ENCODE peak calls at places on chromosomes 11 and 22, in nine cellular contexts. One of them, this sample, is unnamed. For H3K4me1 and H3K9me3, the result is how much of the 10 kb centered on the place peaks cover.

GRCh38 chr11:116871248-116871647 is 33.8 kb upstream of the APOA1 start:
- DNase-seq in upper lobe of right lung: no peak
- DNase-seq in testis: no peak
- DNase-seq in astrocyte: peak
- DNase-seq in gastrocnemius medialis: no peak
- DNase-seq in A549: no peak
- DNase-seq in colonic mucosa: no peak
- DNase-seq in PC-3: peak
- DNase-seq in body of pancreas: no peak
- DNase-seq in this sample: peak

GRCh38 chr11:117824571-117825537 is at the start of gene FXYD2:
- DNase-seq in colonic mucosa: no peak
- DNase-seq in body of pancreas: peak
- DNase-seq in astrocyte: no peak
- DNase-seq in A549: no peak
- DNase-seq in gastrocnemius medialis: peak
- DNase-seq in PC-3: no peak
- DNase-seq in upper lobe of right lung: peak
- DNase-seq in testis: peak
- DNase-seq in this sample: peak

GRCh38 chr11:6742260-6742659 is 29.5 kb downstream of the OR2AG2 start:
- DNase-seq in upper lobe of right lung: no peak
- DNase-seq in astrocyte: no peak
- DNase-seq in testis: no peak
- DNase-seq in PC-3: no peak
- DNase-seq in colonic mucosa: no peak
- DNase-seq in A549: no peak
- DNase-seq in gastrocnemius medialis: no peak
- DNase-seq in body of pancreas: no peak
- DNase-seq in this sample: no peak

GRCh38 chr11:15038963-15039362 is 34.4 kb upstream of the CALCB start:
- DNase-seq in gastrocnemius medialis: no peak
- DNase-seq in A549: peak
- DNase-seq in colonic mucosa: no peak
- DNase-seq in astrocyte: no peak
- DNase-seq in body of pancreas: no peak
- DNase-seq in testis: no peak
- DNase-seq in PC-3: peak
- DNase-seq in upper lobe of right lung: no peak
- DNase-seq in this sample: no peak

GRCh38 chr22:37496651-37497599 is 10.7 kb upstream of the MFNG start:
- DNase-seq in testis: no peak
- DNase-seq in astrocyte: peak
- DNase-seq in PC-3: peak
- DNase-seq in upper lobe of right lung: no peak
- DNase-seq in A549: peak
- DNase-seq in colonic mucosa: no peak
- DNase-seq in gastrocnemius medialis: no peak
- DNase-seq in body of pancreas: no peak
- DNase-seq in this sample: no peak

GRCh38 chr11:69744435-69744834 is 30.7 kb downstream of the FGF4 start:
- DNase-seq in colonic mucosa: no peak
- DNase-seq in gastrocnemius medialis: no peak
- DNase-seq in A549: peak
- DNase-seq in astrocyte: peak
- DNase-seq in PC-3: peak
- DNase-seq in testis: no peak
- DNase-seq in body of pancreas: no peak
- DNase-seq in upper lobe of right lung: no peak
- DNase-seq in this sample: no peak

GRCh38 chr11:123186291-123186690 is 8.8 kb downstream of the CLMP start:
- DNase-seq in colonic mucosa: no peak
- DNase-seq in upper lobe of right lung: no peak
- DNase-seq in PC-3: peak
- DNase-seq in A549: no peak
- DNase-seq in testis: no peak
- DNase-seq in gastrocnemius medialis: no peak
- DNase-seq in body of pancreas: no peak
- DNase-seq in astrocyte: no peak
- DNase-seq in this sample: no peak

GRCh38 chr11:3947084-3947483 is 91.6 kb downstream of the STIM1 start:
- DNase-seq in astrocyte: peak
- DNase-seq in body of pancreas: no peak
- DNase-seq in A549: no peak
- DNase-seq in PC-3: no peak
- DNase-seq in upper lobe of right lung: no peak
- DNase-seq in gastrocnemius medialis: peak
- DNase-seq in testis: peak
- DNase-seq in colonic mucosa: peak
- DNase-seq in this sample: peak

GRCh38 chr11:56890584-56891305 is 98.0 kb upstream of the OR5AK2 start:
- DNase-seq in body of pancreas: no peak
- DNase-seq in upper lobe of right lung: no peak
- DNase-seq in colonic mucosa: no peak
- DNase-seq in gastrocnemius medialis: no peak
- DNase-seq in astrocyte: no peak
- DNase-seq in A549: no peak
- DNase-seq in PC-3: peak
- DNase-seq in testis: no peak
- DNase-seq in this sample: no peak

GRCh38 chr11:64900263-64900678 is 16.7 kb downstream of the ATG2A start:
- DNase-seq in colonic mucosa: no peak
- DNase-seq in gastrocnemius medialis: no peak
- DNase-seq in body of pancreas: no peak
- DNase-seq in PC-3: peak
- DNase-seq in A549: peak
- DNase-seq in astrocyte: no peak
- DNase-seq in upper lobe of right lung: no peak
- DNase-seq in testis: no peak
- DNase-seq in this sample: no peak

GRCh38 chr11:130918081-130918480 is 1.8 kb upstream of the SNX19 start:
- DNase-seq in colonic mucosa: no peak
- DNase-seq in A549: no peak
- DNase-seq in body of pancreas: peak
- DNase-seq in gastrocnemius medialis: no peak
- DNase-seq in PC-3: no peak
- DNase-seq in astrocyte: no peak
- DNase-seq in testis: no peak
- DNase-seq in upper lobe of right lung: no peak
- DNase-seq in this sample: no peak

GRCh38 chr11:124753207-124753606 is 1.2 kb upstream of the VSIG2 start:
- DNase-seq in body of pancreas: no peak
- DNase-seq in colonic mucosa: no peak
- DNase-seq in testis: no peak
- DNase-seq in A549: no peak
- DNase-seq in PC-3: no peak
- DNase-seq in astrocyte: no peak
- DNase-seq in upper lobe of right lung: no peak
- DNase-seq in gastrocnemius medialis: no peak
- DNase-seq in this sample: no peak

GRCh38 chr11:88016392-88017020 is 158.7 kb downstream of the RAB38 start:
- DNase-seq in astrocyte: peak
- DNase-seq in upper lobe of right lung: no peak
- DNase-seq in gastrocnemius medialis: peak
- DNase-seq in PC-3: peak
- DNase-seq in body of pancreas: peak
- DNase-seq in A549: peak
- DNase-seq in colonic mucosa: peak
- DNase-seq in testis: peak
- DNase-seq in this sample: no peak

GRCh38 chr22:41947181-41948080 is 479 bp upstream of the CENPM start:
- DNase-seq in PC-3: no peak
- DNase-seq in testis: no peak
- DNase-seq in upper lobe of right lung: no peak
- DNase-seq in body of pancreas: no peak
- DNase-seq in astrocyte: no peak
- DNase-seq in colonic mucosa: no peak
- DNase-seq in gastrocnemius medialis: no peak
- DNase-seq in A549: no peak
- DNase-seq in this sample: no peak

GRCh38 chr22:26590525-26590858 is 560 bp upstream of the TPST2 start:
- DNase-seq in PC-3: peak
- DNase-seq in gastrocnemius medialis: no peak
- DNase-seq in body of pancreas: no peak
- DNase-seq in astrocyte: peak
- DNase-seq in testis: no peak
- DNase-seq in upper lobe of right lung: no peak
- DNase-seq in colonic mucosa: peak
- DNase-seq in A549: no peak
- DNase-seq in this sample: no peak

GRCh38 chr11:114316980-114317675 is 20.9 kb downstream of the NNMT start:
- DNase-seq in A549: no peak
- DNase-seq in PC-3: no peak
- DNase-seq in colonic mucosa: no peak
- DNase-seq in testis: peak
- DNase-seq in gastrocnemius medialis: no peak
- DNase-seq in astrocyte: no peak
- DNase-seq in upper lobe of right lung: no peak
- DNase-seq in body of pancreas: peak
- DNase-seq in this sample: peak

GRCh38 chr11:67558084-67558772 is 25.4 kb upstream of the GSTP1 start:
- DNase-seq in testis: no peak
- DNase-seq in colonic mucosa: peak
- DNase-seq in upper lobe of right lung: peak
- DNase-seq in PC-3: peak
- DNase-seq in body of pancreas: no peak
- DNase-seq in astrocyte: peak
- DNase-seq in gastrocnemius medialis: no peak
- DNase-seq in A549: no peak
- DNase-seq in this sample: peak

GRCh38 chr11:94511932-94512781 is at the start of gene C11orf97:
- DNase-seq in testis: peak
- DNase-seq in A549: no peak
- DNase-seq in colonic mucosa: peak
- DNase-seq in body of pancreas: peak
- DNase-seq in astrocyte: no peak
- DNase-seq in gastrocnemius medialis: no peak
- DNase-seq in PC-3: peak
- DNase-seq in upper lobe of right lung: peak
- DNase-seq in this sample: peak

GRCh38 chr22:36870250-36870649 is 9.4 kb downstream of the NCF4 start:
- DNase-seq in astrocyte: no peak
- DNase-seq in PC-3: peak
- DNase-seq in body of pancreas: no peak
- DNase-seq in colonic mucosa: no peak
- DNase-seq in A549: peak
- DNase-seq in upper lobe of right lung: peak
- DNase-seq in testis: no peak
- DNase-seq in gastrocnemius medialis: no peak
- DNase-seq in this sample: no peak

GRCh38 chr11:23021287-23021863 is 161.1 kb upstream of the CCDC179 start:
- DNase-seq in gastrocnemius medialis: no peak
- DNase-seq in body of pancreas: peak
- DNase-seq in astrocyte: peak
- DNase-seq in colonic mucosa: no peak
- DNase-seq in testis: peak
- DNase-seq in A549: peak
- DNase-seq in PC-3: peak
- DNase-seq in upper lobe of right lung: no peak
- DNase-seq in this sample: no peak

GRCh38 chr11:33094157-33094556 is 54.8 kb downstream of the TCP11L1 start:
- DNase-seq in upper lobe of right lung: no peak
- DNase-seq in A549: no peak
- DNase-seq in astrocyte: no peak
- DNase-seq in gastrocnemius medialis: no peak
- DNase-seq in colonic mucosa: no peak
- DNase-seq in PC-3: no peak
- DNase-seq in body of pancreas: no peak
- DNase-seq in testis: no peak
- DNase-seq in this sample: no peak

GRCh38 chr22:31343235-31344191 is 2.6 kb downstream of the PATZ1 start:
- DNase-seq in upper lobe of right lung: peak
- DNase-seq in A549: no peak
- DNase-seq in PC-3: peak
- DNase-seq in colonic mucosa: peak
- DNase-seq in body of pancreas: peak
- DNase-seq in gastrocnemius medialis: no peak
- DNase-seq in testis: peak
- DNase-seq in astrocyte: no peak
- DNase-seq in this sample: peak

GRCh38 chr11:100574894-100575769 is 112.0 kb upstream of the ARHGAP42 start:
- DNase-seq in body of pancreas: no peak
- DNase-seq in astrocyte: no peak
- DNase-seq in colonic mucosa: no peak
- DNase-seq in gastrocnemius medialis: no peak
- DNase-seq in testis: no peak
- DNase-seq in PC-3: peak
- DNase-seq in A549: peak
- DNase-seq in upper lobe of right lung: no peak
- DNase-seq in this sample: no peak
- TF ChIP-seq CTCF in body of pancreas: no peak
- TF ChIP-seq CTCF in astrocyte: peak
- TF ChIP-seq CTCF in colonic mucosa: no peak
- TF ChIP-seq CTCF in gastrocnemius medialis: no peak
- TF ChIP-seq CTCF in testis: no peak
- TF ChIP-seq CTCF in PC-3: peak
- TF ChIP-seq CTCF in A549: peak
- TF ChIP-seq CTCF in upper lobe of right lung: peak
- TF ChIP-seq CTCF in this sample: peak

DNA sequence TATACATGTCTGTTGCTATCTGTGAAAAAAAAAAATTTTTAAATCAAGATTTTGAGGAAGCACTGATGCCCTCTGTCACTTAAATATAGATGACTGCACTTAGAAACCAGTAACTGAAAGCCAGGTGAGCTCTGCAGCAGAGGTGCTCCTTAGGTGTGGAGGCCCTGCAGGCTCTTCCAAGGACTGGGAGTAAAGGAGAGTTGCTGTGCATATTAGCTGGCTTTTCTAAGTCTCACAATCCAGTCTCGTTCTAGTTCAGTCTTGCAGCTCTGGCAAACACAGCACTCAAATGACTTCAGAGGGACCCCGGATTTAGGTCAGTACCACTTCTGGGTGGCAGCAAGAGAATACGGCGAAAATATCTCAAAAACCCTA is 61.0 kb downstream of the LARGE2 start:
- DNase-seq in PC-3: no peak
- DNase-seq in body of pancreas: no peak
- DNase-seq in testis: no peak
- DNase-seq in gastrocnemius medialis: no peak
- DNase-seq in A549: no peak
- DNase-seq in upper lobe of right lung: no peak
- DNase-seq in colonic mucosa: no peak
- DNase-seq in astrocyte: no peak
- DNase-seq in this sample: no peak
- H3K4me1 ChIP-seq in PC-3: under half
- H3K4me1 ChIP-seq in body of pancreas: under half
- H3K4me1 ChIP-seq in testis: under half
- H3K4me1 ChIP-seq in gastrocnemius medialis: under half
- H3K4me1 ChIP-seq in A549: under half
- H3K4me1 ChIP-seq in upper lobe of right lung: under half
- H3K4me1 ChIP-seq in colonic mucosa: under half
- H3K4me1 ChIP-seq in astrocyte: under half
- H3K4me1 ChIP-seq in this sample: half or more

GRCh38 chr11:85187992-85188391 is 439.2 kb downstream of the DLG2 start:
- DNase-seq in A549: peak
- DNase-seq in PC-3: peak
- DNase-seq in astrocyte: no peak
- DNase-seq in upper lobe of right lung: no peak
- DNase-seq in body of pancreas: no peak
- DNase-seq in testis: no peak
- DNase-seq in colonic mucosa: no peak
- DNase-seq in gastrocnemius medialis: no peak
- DNase-seq in this sample: no peak
- H3K9me3 ChIP-seq in A549: under half
- H3K9me3 ChIP-seq in PC-3: under half
- H3K9me3 ChIP-seq in astrocyte: under half
- H3K9me3 ChIP-seq in upper lobe of right lung: under half
- H3K9me3 ChIP-seq in body of pancreas: under half
- H3K9me3 ChIP-seq in testis: under half
- H3K9me3 ChIP-seq in colonic mucosa: under half
- H3K9me3 ChIP-seq in gastrocnemius medialis: under half
- H3K9me3 ChIP-seq in this sample: under half

GRCh38 chr11:61581030-61581928 is at the start of gene SYT7:
- DNase-seq in body of pancreas: peak
- DNase-seq in A549: peak
- DNase-seq in gastrocnemius medialis: peak
- DNase-seq in upper lobe of right lung: peak
- DNase-seq in astrocyte: peak
- DNase-seq in testis: peak
- DNase-seq in colonic mucosa: peak
- DNase-seq in PC-3: peak
- DNase-seq in this sample: peak
- TF ChIP-seq CTCF in body of pancreas: no peak
- TF ChIP-seq CTCF in A549: peak
- TF ChIP-seq CTCF in gastrocnemius medialis: no peak
- TF ChIP-seq CTCF in upper lobe of right lung: peak
- TF ChIP-seq CTCF in astrocyte: no peak
- TF ChIP-seq CTCF in testis: no peak
- TF ChIP-seq CTCF in colonic mucosa: no peak
- TF ChIP-seq CTCF in PC-3: peak
- TF ChIP-seq CTCF in this sample: no peak

This sample was measured in heart right ventricle.